ENCODE peak calls at places on chromosome 22, in four cellular contexts. L is GM12865, V is GM13977, S is HFFc6. K is an unnamed sample.

GRCh38 chr22:31139866-31140716 is at the start of gene PLA2G3:
- DNase-seq in L (no peak), V (no peak), S (no peak), K (peak)

GRCh38 chr22:33166206-33166605 is 108.0 kb upstream of the SYN3 start:
- DNase-seq in L (no peak), V (no peak), S (no peak), K (no peak)

GRCh38 chr22:20783844-20784723 is 10.2 kb downstream of the SERPIND1 start:
- DNase-seq in L (peak), V (peak), S (peak), K (no peak)

GRCh38 chr22:20001082-20001638 is 15.5 kb downstream of the ARVCF start:
- DNase-seq in L (no peak), V (no peak), S (no peak), K (no peak)

GRCh38 chr22:48488611-48489456 is 1338.8 kb downstream of the BRD1 start:
- DNase-seq in L (no peak), V (peak), S (no peak), K (peak)

GRCh38 chr22:48743601-48744282 is 1083.9 kb downstream of the BRD1 start:
- DNase-seq in L (no peak), V (peak), S (no peak), K (no peak)

GRCh38 chr22:31530816-31531180 is 34.5 kb downstream of the SFI1 start:
- DNase-seq in L (no peak), V (no peak), S (no peak), K (no peak)

GRCh38 chr22:39682994-39683393 is 112.4 kb downstream of the CACNA1I start:
- DNase-seq in L (no peak), V (no peak), S (no peak), K (no peak)

GRCh38 chr22:37862570-37863325 is 13.5 kb downstream of the EIF3L start:
- DNase-seq in L (no peak), V (no peak), S (no peak), K (no peak)

GRCh38 chr22:37734402-37734700 is 37.5 kb downstream of the TRIOBP start:
- DNase-seq in L (no peak), V (no peak), S (no peak), K (no peak)

GRCh38 chr22:32588063-32588462 is 113.5 kb downstream of the FBXO7 start:
- DNase-seq in L (no peak), V (no peak), S (no peak), K (no peak)

GRCh38 chr22:20020533-20021195 is at the start of gene TANGO2:
- DNase-seq in L (peak), V (peak), S (peak), K (peak)

GRCh38 chr22:23116506-23117263 is 25.1 kb downstream of the RSPH14 start:
- DNase-seq in L (no peak), V (no peak), S (no peak), K (no peak)
- TF ChIP-seq CTCF in L (no peak), V (no peak), S (no peak), K (no peak)

GRCh38 chr22:27828214-27828587 is 26.6 kb upstream of the MN1 start:
- DNase-seq in L (no peak), V (no peak), S (no peak), K (no peak)

GRCh38 chr22:27827586-27828213 is 26.1 kb upstream of the MN1 start:
- DNase-seq in L (no peak), V (no peak), S (no peak), K (no peak)

GRCh38 chr22:27823221-27823620 is 21.7 kb upstream of the MN1 start:
- DNase-seq in L (no peak), V (no peak), S (no peak), K (no peak)

GRCh38 chr22:27820896-27821866 is 19.6 kb upstream of the MN1 start:
- DNase-seq in L (no peak), V (no peak), S (no peak), K (no peak)

DNA sequence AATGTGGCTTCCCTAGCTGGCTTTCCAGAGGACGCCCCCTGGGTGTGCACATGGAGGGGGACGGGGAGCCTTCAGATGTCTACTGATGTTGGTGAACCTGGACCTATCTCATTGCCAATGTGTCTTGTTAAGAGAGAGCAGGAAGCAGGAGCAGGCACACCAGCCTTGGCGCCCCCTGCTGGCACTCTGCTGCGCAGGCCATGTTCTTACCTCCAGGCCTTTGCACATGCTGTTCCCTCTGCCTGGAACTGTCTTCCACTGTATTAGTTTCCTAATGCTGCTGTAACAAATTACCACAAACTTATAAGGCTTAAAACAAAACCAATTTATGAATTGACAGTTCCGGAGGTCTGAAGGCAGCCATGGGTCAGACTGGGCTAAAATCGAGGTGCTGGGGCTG is 23.6 kb upstream of the MN1 start:
- DNase-seq in L (peak), V (no peak), S (no peak), K (no peak)
- TF ChIP-seq CTCF in L (peak), V (peak), S (peak), K (peak)

DNA sequence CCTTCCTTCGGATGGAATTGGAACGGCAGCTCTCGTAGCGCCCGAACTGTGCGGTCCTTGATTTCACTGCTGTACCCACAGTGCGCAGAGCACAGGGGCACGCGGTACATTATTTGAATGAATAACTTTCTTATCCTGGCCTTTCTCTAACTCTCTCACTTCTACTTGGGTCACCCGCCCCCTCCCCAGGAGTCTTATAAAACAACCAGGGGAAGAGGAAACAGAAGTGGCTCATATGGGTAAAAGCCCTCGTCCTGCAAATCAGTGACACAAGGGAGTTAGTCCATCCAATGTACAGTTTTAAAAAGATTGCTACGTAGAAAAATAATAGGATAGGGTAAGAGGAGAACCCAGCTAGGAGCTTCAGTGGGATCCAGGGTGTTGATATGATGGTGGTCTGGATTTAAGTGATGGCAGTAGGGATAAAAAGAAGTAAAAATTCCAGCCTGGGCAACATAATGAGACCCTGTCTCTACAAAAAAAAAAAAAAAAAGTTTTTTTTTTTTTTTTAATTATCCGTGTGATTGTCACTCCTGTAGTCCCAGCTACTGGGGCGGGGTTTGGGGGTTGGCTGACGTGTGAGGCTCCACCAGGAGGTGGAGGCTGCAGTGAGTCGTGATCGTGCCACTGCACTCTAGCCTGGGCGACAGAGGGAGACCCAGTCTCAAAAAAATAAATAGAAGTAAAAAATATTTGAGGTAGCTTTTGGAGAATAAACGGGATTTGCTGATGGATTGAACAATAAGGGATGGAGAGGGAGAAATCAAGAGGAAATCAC is 7.1 kb upstream of the L3MBTL2 start:
- DNase-seq in L (no peak), V (no peak), S (peak), K (no peak)
- TF ChIP-seq CTCF in L (no peak), V (no peak), S (no peak), K (no peak)

DNA sequence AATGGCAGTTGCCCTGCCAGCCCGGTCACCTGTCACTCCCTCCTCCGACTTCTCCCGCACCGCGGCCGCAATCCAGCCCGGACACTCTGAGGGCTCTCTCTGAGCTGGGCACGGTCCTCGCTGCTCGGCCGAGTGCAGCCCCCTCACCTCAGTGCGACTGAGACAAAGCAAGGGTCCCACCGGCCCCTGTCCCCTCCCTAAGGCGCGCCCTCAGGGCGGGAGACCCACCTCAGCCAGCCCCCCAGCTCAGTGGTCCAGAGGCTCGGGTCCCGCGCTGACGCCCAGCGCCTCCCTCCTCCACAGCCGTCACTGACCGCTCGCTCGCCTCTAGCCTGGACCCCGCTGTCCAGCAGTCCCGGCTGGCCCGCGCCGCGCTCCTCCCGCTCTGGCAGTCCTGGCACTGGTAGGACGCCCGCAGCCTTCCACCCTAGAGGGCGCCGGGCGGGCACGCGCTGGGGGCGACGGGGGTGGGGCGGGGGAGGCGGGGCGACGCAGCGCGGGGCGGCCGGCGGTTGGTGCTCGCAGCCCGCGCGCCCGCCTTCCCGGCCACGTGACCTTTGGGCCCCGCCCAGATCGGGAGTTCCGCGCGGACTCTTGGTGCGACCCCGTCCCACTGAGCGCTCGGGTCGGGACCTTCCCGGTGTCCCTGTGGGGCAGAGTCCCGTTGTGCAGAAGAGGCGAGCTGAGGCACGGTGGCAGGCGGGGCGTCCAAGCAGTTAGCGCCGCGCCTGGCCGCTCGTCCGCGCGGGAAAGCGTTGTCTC is 7.9 kb upstream of the L3MBTL2 start:
- DNase-seq in L (peak), V (peak), S (peak), K (peak)
- TF ChIP-seq CTCF in L (no peak), V (peak), S (no peak), K (no peak)

GRCh38 chr22:36104988-36105387 is 55.6 kb downstream of the APOL3 start:
- DNase-seq in L (no peak), V (no peak), S (peak), K (no peak)

GRCh38 chr22:36106910-36107309 is 53.6 kb downstream of the APOL3 start:
- DNase-seq in L (no peak), V (no peak), S (no peak), K (no peak)

GRCh38 chr22:36102995-36103394 is 57.6 kb downstream of the APOL3 start:
- DNase-seq in L (peak), V (peak), S (no peak), K (no peak)

GRCh38 chr22:36103891-36104290 is 56.7 kb downstream of the APOL3 start:
- DNase-seq in L (no peak), V (no peak), S (no peak), K (no peak)

DNA sequence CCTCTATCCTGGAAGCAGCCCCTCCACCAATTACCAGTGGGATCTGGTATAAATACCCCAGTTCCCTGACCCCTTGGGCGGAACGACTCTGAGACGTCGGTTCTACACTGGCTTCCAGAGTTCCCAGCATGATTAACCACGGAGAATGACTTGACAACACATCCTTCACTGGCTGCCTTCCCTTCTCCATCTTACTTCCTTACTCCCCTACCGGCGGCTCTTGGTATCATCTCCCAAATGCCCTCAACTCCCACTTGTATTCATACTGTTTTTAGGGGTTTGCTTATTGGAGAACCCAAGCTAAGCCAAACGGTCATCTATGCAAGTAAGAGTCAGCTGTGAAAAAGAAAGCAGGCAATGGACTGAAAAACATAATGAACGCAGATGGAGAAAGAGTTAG is 56.1 kb downstream of the APOL3 start:
- DNase-seq in L (no peak), V (no peak), S (no peak), K (no peak)
- TF ChIP-seq CTCF in L (no peak), V (no peak), S (no peak), K (peak)

GRCh38 chr22:17910561-17911311 is 113.6 kb downstream of the MICAL3 start:
- DNase-seq in L (no peak), V (no peak), S (peak), K (peak)
- TF ChIP-seq CTCF in L (peak), V (peak), S (peak), K (no peak)

GRCh38 chr22:36368359-36368983 is 19.3 kb downstream of the MYH9 start:
- DNase-seq in L (peak), V (no peak), S (peak), K (no peak)
- TF ChIP-seq CTCF in L (peak), V (no peak), S (peak), K (no peak)

GRCh38 chr22:43923191-43923590 is 414 bp upstream of the PNPLA3 start:
- DNase-seq in L (peak), V (peak), S (no peak), K (no peak)

GRCh38 chr22:43921361-43921760 is 2.2 kb upstream of the PNPLA3 start:
- DNase-seq in L (no peak), V (no peak), S (peak), K (no peak)

GRCh38 chr22:43923631-43924548 is at the start of gene PNPLA3:
- DNase-seq in L (peak), V (peak), S (peak), K (peak)

GRCh38 chr22:43919106-43919965 is 4.3 kb upstream of the PNPLA3 start:
- DNase-seq in L (no peak), V (no peak), S (peak), K (no peak)

DNA sequence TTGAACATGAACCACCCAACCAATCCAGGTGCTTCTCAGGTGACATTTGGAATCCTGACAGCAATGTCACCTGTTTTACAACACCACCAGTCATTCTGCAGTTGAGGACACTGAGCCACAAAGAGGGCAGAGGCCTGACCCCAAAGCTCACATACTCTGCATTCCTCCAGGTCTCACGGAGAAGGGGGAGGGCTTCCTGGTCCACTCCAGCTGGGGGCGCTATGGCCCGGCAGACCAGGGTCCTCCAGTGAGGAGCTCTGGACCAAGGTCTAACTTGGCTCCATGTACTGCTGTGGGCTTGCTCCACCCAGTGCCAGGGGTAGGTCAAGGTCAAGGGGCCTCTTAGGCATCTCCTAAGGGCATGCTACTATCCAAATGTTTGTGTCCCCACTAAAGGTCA is 1.5 kb upstream of the PNPLA3 start:
- DNase-seq in L (no peak), V (no peak), S (no peak), K (no peak)
- TF ChIP-seq CTCF in L (no peak), V (no peak), S (peak), K (no peak)

K was measured in glutamatergic neuron.